ENCODE peak calls at places on chromosomes 11 and 22, in ten cellular contexts. U is right lobe of liver, N is nephron progenitor cell, O is hypothalamus, L is A172, X is COR-L47, Q is HCEC 1CT, G is EL, M is GM12891, A is lower leg skin. K is an unnamed sample.

GRCh38 chr22:20025401-20026203 is 4.7 kb downstream of the TANGO2 start:
- DNase-seq in N (no peak), G (no peak), M (no peak), U (no peak), O (no peak), X (no peak), L (no peak), A (no peak), Q (no peak), K (no peak)

GRCh38 chr11:72243567-72244316 is at the start of gene PHOX2A:
- DNase-seq in L (no peak), Q (no peak), G (no peak), U (no peak), M (no peak), A (peak; percentile 82), N (peak; percentile 63), X (no peak), O (no peak), K (no peak)

GRCh38 chr22:37633082-37633692 is 6.3 kb upstream of the SH3BP1 start:
- DNase-seq in U (peak; percentile 19), G (no peak), Q (no peak), N (no peak), O (no peak), X (no peak), M (peak; percentile 91), L (no peak), A (no peak), K (no peak)

GRCh38 chr11:70913715-70914231 is 338.6 kb downstream of the SHANK2 start:
- DNase-seq in M (no peak), L (no peak), X (peak; percentile 97), Q (no peak), N (peak; percentile 11), A (no peak), U (no peak), O (no peak), G (no peak), K (no peak)

GRCh38 chr22:27151407-27151806 is 494.0 kb downstream of the MIAT start:
- DNase-seq in X (no peak), U (no peak), O (no peak), N (no peak), A (no peak), L (no peak), M (no peak), Q (no peak), G (no peak), K (no peak)

GRCh38 chr11:57349491-57350274 is 11.5 kb downstream of the P2RX3 start:
- DNase-seq in U (peak; percentile 75), G (peak; percentile 48), N (peak; percentile 92), M (peak; percentile 60), L (peak; percentile 45), Q (peak; percentile 52), A (peak; percentile 93), X (peak; percentile 25), O (peak; percentile 41), K (peak; percentile 23)

GRCh38 chr22:29689872-29690213 is 30.0 kb upstream of the CABP7 start:
- DNase-seq in U (peak; percentile 61), M (no peak), Q (peak; percentile 28), N (peak; percentile 73), G (peak; percentile 36), O (peak; percentile 37), A (no peak), X (peak; percentile 69), L (peak; percentile 18), K (peak; percentile 81)

GRCh38 chr22:39477542-39477941 is 20.7 kb downstream of the MGAT3 start:
- DNase-seq in X (no peak), M (no peak), N (no peak), A (no peak), O (no peak), U (no peak), Q (no peak), L (no peak), G (no peak), K (no peak)

GRCh38 chr22:16838073-16838472 is 12.9 kb upstream of the XKR3 start:
- DNase-seq in M (no peak), N (no peak), U (no peak), O (no peak), L (no peak), X (no peak), Q (no peak), A (no peak), G (no peak), K (no peak)

GRCh38 chr11:115220423-115220822 is 283.8 kb downstream of the CADM1 start:
- DNase-seq in N (no peak), A (no peak), O (no peak), Q (no peak), L (no peak), X (no peak), G (no peak), M (no peak), U (no peak), K (no peak)

GRCh38 chr22:20034143-20034542 is 13.2 kb downstream of the TANGO2 start:
- DNase-seq in N (no peak), A (no peak), U (no peak), X (no peak), L (no peak), O (no peak), M (no peak), G (no peak), Q (no peak), K (peak; percentile 42)

GRCh38 chr22:19398206-19398605 is 33.3 kb downstream of the HIRA start:
- DNase-seq in X (no peak), A (no peak), N (no peak), O (no peak), M (no peak), Q (no peak), L (no peak), U (no peak), G (no peak), K (peak; percentile 14)

GRCh38 chr11:22244986-22245592 is 52.2 kb downstream of the ANO5 start:
- DNase-seq in X (peak; percentile 39), M (no peak), N (peak; percentile 51), L (peak; percentile 28), G (peak; percentile 1), O (no peak), Q (no peak), A (no peak), U (peak; percentile 25), K (peak; percentile 7)

GRCh38 chr11:64747961-64748715 is 4.2 kb upstream of the RASGRP2 start:
- DNase-seq in L (no peak), G (peak; percentile 80), O (no peak), A (no peak), Q (peak; percentile 63), X (no peak), N (no peak), U (no peak), M (no peak), K (peak; percentile 50)

GRCh38 chr11:117384045-117384444 is 56.4 kb downstream of the CEP164 start:
- DNase-seq in A (no peak), X (no peak), U (no peak), G (peak; percentile 89), O (no peak), L (peak; percentile 76), N (no peak), M (no peak), Q (peak; percentile 88), K (peak; percentile 96)

GRCh38 chr11:38411149-38411548 is 1813.1 kb upstream of the RAG2 start:
- DNase-seq in N (no peak), Q (no peak), X (no peak), M (no peak), O (no peak), A (no peak), U (no peak), G (peak; percentile 8), L (no peak), K (no peak)

GRCh38 chr11:125517116-125517804 is 21.2 kb upstream of the FEZ1 start:
- DNase-seq in U (no peak), N (peak; percentile 73), A (no peak), Q (peak; percentile 4), G (peak; percentile 67), X (peak; percentile 90), M (no peak), O (no peak), L (peak; percentile 28), K (peak; percentile 62)

GRCh38 chr11:127564803-127565202 is 564.2 kb upstream of the KIRREL3 start:
- DNase-seq in N (no peak), L (peak; percentile 43), A (no peak), O (no peak), G (no peak), X (no peak), U (no peak), Q (no peak), M (no peak), K (no peak)

GRCh38 chr11:1155274-1155693 is 2.5 kb upstream of the MUC5AC start:
- DNase-seq in A (no peak), G (no peak), X (no peak), L (no peak), Q (no peak), N (no peak), U (no peak), O (no peak), M (no peak), K (no peak)

GRCh38 chr11:113885897-113886296 is 10.5 kb upstream of the USP28 start:
- DNase-seq in X (no peak), O (no peak), L (no peak), M (no peak), U (no peak), Q (no peak), G (no peak), A (peak; percentile 10), N (no peak), K (no peak)

GRCh38 chr22:16866167-16866566 is 41.0 kb upstream of the XKR3 start:
- DNase-seq in L (peak; percentile 54), M (no peak), A (no peak), N (no peak), X (no peak), G (no peak), Q (no peak), O (no peak), U (peak; percentile 31), K (no peak)

GRCh38 chr11:68598816-68599653 is 85.3 kb upstream of the GAL start:
- DNase-seq in G (peak; percentile 36), X (no peak), O (no peak), U (no peak), L (no peak), A (no peak), M (no peak), N (no peak), Q (peak; percentile 29), K (no peak)

GRCh38 chr11:8080674-8081590 is at the start of gene TUB:
- DNase-seq in X (peak; percentile 38), U (no peak), A (no peak), M (peak; percentile 54), N (peak; percentile 75), L (no peak), Q (no peak), G (peak; percentile 49), O (no peak), K (peak; percentile 64)

GRCh38 chr11:67666303-67666645 is 8.1 kb downstream of the ALDH3B2 start:
- DNase-seq in Q (no peak), A (peak; percentile 74), X (no peak), U (no peak), G (no peak), O (no peak), N (no peak), L (no peak), M (no peak), K (no peak)

GRCh38 chr11:103959279-103959930 is 77.0 kb upstream of the DDI1 start:
- DNase-seq in U (no peak), M (no peak), L (peak; percentile 38), X (no peak), N (no peak), G (peak; percentile 70), Q (peak; percentile 74), O (no peak), A (no peak), K (peak; percentile 45)

GRCh38 chr11:290621-291231 is 1.8 kb downstream of the PGGHG start:
- DNase-seq in Q (no peak), O (no peak), L (no peak), X (no peak), G (no peak), U (peak; percentile 20), M (no peak), A (peak; percentile 78), N (no peak), K (no peak)

GRCh38 chr11:465896-466538 is 15.9 kb downstream of the PTDSS2 start:
- DNase-seq in Q (no peak), M (no peak), U (no peak), G (no peak), L (no peak), A (no peak), O (no peak), N (no peak), X (no peak), K (no peak)

GRCh38 chr11:34300571-34301295 is 57.1 kb downstream of the ABTB2 start:
- DNase-seq in X (no peak), Q (no peak), A (no peak), M (no peak), L (no peak), O (no peak), N (no peak), U (no peak), G (no peak), K (no peak)

K was measured in foreskin fibroblast.